ENCODE peak calls at places on chromosomes 7 and 10, in six cellular contexts. F is GM12878, P is HCT116, H is HepG2, G is SK-N-SH, Y is K562. U is an unnamed sample.

GRCh38 chr10:125765835-125766234 is 9.8 kb downstream of the MMP21 start:
- DNase-seq in F (no peak), P (no peak), H (no peak), G (no peak), Y (no peak), U (no peak)

GRCh38 chr7:22251906-22252495 is 105.0 kb downstream of the RAPGEF5 start:
- DNase-seq in F (no peak), P (no peak), H (no peak), G (no peak), Y (no peak), U (no peak)

GRCh38 chr7:9937944-9938631 is 1035.6 kb upstream of the PHF14 start:
- DNase-seq in F (no peak), P (no peak), H (no peak), G (no peak), Y (no peak), U (no peak)

GRCh38 chr10:52226448-52226847 is 87.6 kb upstream of the DKK1 start:
- DNase-seq in F (no peak), P (no peak), H (no peak), G (no peak), Y (no peak), U (no peak)

GRCh38 chr7:147400221-147400689 is 1190.3 kb upstream of the C7orf33 start:
- DNase-seq in F (no peak), P (no peak), H (no peak), G (no peak), Y (no peak), U (no peak)

GRCh38 chr7:55545496-55545895 is 26.8 kb downstream of the VOPP1 start:
- DNase-seq in F (no peak), P (no peak), H (no peak), G (no peak), Y (no peak), U (no peak)

GRCh38 chr10:20814116-20814515 is 83.0 kb downstream of the NEBL start:
- DNase-seq in F (no peak), P (no peak), H (no peak), G (no peak), Y (no peak), U (no peak)

GRCh38 chr10:5088703-5089261 is 5.4 kb upstream of the AKR1C3 start:
- DNase-seq in F (no peak), P (no peak), H (no peak), G (no peak), Y (no peak), U (no peak)

GRCh38 chr7:117645456-117646181 is 165.8 kb downstream of the CFTR start:
- DNase-seq in F (no peak), P (no peak), H (no peak), G (no peak), Y (no peak), U (no peak)

GRCh38 chr7:43856996-43857395 is 12.3 kb downstream of the MRPS24 start:
- DNase-seq in F (no peak), P (no peak), H (no peak), G (no peak), Y (no peak), U (no peak)

GRCh38 chr7:105656922-105657521 is 75.7 kb upstream of the EFCAB10 start:
- DNase-seq in F (no peak), P (peak), H (no peak), G (peak), Y (peak), U (peak)

GRCh38 chr7:149822353-149822943 is 15.7 kb upstream of the ZNF862 start:
- DNase-seq in F (no peak), P (no peak), H (no peak), G (peak), Y (no peak), U (no peak)

GRCh38 chr7:106058925-106059324 is 53.2 kb downstream of the SYPL1 start:
- DNase-seq in F (no peak), P (no peak), H (no peak), G (peak), Y (no peak), U (no peak)

DNA sequence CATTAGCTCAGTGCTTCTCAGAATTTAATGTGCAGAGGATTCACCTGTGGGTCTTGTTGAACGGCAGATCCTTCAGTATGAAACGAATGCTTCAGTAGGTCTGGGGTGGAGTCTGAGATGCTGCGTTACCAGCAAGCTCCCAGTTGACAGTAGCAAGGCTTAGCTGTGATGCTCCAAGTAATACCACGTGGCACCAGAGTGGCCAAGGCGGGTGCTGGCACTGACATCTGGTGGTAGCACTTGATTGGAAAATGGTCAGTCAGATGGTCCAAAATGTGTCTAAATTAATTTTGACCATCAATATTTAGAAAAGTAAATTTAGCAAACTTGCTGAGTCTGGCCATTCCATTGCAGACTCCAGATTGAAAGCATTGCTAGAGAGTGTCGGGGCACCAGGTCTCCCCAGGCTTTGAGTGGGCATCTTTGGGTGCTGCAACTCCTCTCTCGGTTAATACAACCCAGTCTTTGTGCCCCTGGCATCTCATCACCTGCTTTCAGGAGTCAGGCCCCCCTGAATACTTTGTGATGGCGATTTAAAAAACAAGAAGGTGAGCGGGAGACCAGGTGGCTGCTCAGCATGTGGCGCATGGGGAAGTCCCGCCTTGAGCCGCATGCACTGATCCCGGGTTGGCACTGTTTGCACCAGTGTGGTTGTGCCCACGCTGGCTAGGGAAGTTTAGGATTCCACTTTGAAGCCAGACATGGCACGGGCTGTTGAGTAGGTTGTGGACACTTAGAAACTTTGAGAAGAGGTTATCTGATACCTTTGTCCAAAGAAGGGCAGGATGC is 130.0 kb downstream of the NT5C2 start:
- DNase-seq in F (no peak), P (no peak), H (no peak), G (no peak), Y (no peak), U (no peak)
- TF ChIP-seq YY1 in F (no peak), P (no peak), H (no peak), G (no peak), Y (no peak), U (no peak)

DNA sequence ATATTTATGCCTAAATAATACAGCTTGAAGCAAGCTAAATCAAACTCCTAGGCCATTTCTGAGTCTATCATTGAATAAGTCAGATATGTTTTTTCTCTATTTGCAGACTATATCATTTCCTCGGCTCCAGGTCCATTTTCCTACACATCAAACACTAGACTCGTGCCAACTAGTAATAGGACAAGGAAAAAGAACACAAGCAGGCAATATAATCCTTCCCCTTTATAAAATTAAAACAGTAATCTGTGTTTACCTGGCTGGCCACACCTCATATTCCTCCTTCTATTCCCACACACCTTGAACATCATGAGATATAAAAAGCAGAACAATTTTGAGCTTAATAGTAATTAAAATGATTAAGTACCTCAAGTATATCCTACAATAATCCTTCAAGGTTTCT is 325.7 kb downstream of the TFEC start:
- DNase-seq in F (no peak), P (no peak), H (no peak), G (no peak), Y (no peak), U (no peak)
- TF ChIP-seq YY1 in F (no peak), P (no peak), H (no peak), G (no peak), Y (no peak), U (no peak)

DNA sequence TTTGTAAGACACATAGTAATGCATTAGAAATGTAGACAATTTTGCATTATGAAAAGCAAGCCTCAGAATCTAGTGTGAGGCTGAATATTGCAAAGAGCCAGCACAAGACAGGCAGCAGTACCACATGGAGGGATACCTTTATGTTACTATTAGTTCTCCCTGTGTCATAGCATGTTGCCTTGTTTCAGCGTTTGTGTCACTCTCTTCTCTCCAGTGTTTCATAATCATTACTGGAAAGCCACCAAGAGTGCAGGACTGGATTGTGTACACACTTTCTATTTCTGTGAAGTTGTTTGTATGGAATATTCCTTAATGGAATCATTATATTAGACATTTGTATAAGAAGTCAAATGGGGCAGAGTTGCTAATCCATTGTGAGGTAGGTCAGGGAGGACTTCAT is 8.6 kb downstream of the AHR start:
- DNase-seq in F (no peak), P (no peak), H (peak), G (no peak), Y (no peak), U (no peak)
- TF ChIP-seq YY1 in F (no peak), P (no peak), H (no peak), G (no peak), Y (no peak), U (no peak)

GRCh38 chr7:151124205-151124880 is 38.1 kb downstream of the AGAP3 start:
- DNase-seq in F (no peak), P (no peak), H (no peak), G (no peak), Y (peak), U (no peak)
- TF ChIP-seq YY1 in F (no peak), P (no peak), H (no peak), G (no peak), Y (no peak), U (no peak)

U was measured in NT2/D1.